ENCODE peak calls at places on chromosomes 11 and 22, in four cellular contexts. One of them, this sample, is unnamed.

GRCh38 chr11:21654091-21654490 is 538.8 kb upstream of the ANO5 start:
- DNase-seq in fibroblast of mammary gland: no peak
- DNase-seq in cardiac fibroblast: no peak
- DNase-seq in GM13977: no peak
- DNase-seq in this sample: no peak

GRCh38 chr11:86753376-86753775 is 47.0 kb upstream of the PRSS23 start:
- DNase-seq in fibroblast of mammary gland: no peak
- DNase-seq in GM13977: no peak
- DNase-seq in cardiac fibroblast: no peak
- DNase-seq in this sample: no peak

GRCh38 chr11:35593143-35593542 is 25.1 kb upstream of the FJX1 start:
- DNase-seq in GM13977: no peak
- DNase-seq in cardiac fibroblast: peak
- DNase-seq in fibroblast of mammary gland: peak
- DNase-seq in this sample: peak

GRCh38 chr11:132032555-132032954 is 662.1 kb downstream of the NTM start:
- DNase-seq in cardiac fibroblast: peak
- DNase-seq in GM13977: no peak
- DNase-seq in fibroblast of mammary gland: peak
- DNase-seq in this sample: no peak

GRCh38 chr11:75334976-75335375 is 16.5 kb downstream of the ARRB1 start:
- DNase-seq in GM13977: no peak
- DNase-seq in fibroblast of mammary gland: no peak
- DNase-seq in cardiac fibroblast: no peak
- DNase-seq in this sample: no peak

GRCh38 chr22:16970446-16970845 is 37.6 kb downstream of the GAB4 start:
- DNase-seq in fibroblast of mammary gland: no peak
- DNase-seq in cardiac fibroblast: no peak
- DNase-seq in GM13977: no peak
- DNase-seq in this sample: no peak

GRCh38 chr11:61392991-61393595 is 706 bp downstream of the TMEM216 start:
- DNase-seq in GM13977: peak
- DNase-seq in cardiac fibroblast: no peak
- DNase-seq in fibroblast of mammary gland: peak
- DNase-seq in this sample: no peak

GRCh38 chr11:46345131-46345597 is 2.1 kb upstream of the DGKZ start:
- DNase-seq in fibroblast of mammary gland: no peak
- DNase-seq in cardiac fibroblast: no peak
- DNase-seq in GM13977: peak
- DNase-seq in this sample: peak

GRCh38 chr11:20030472-20030871 is 129.8 kb downstream of the DBX1 start:
- DNase-seq in GM13977: no peak
- DNase-seq in cardiac fibroblast: no peak
- DNase-seq in fibroblast of mammary gland: no peak
- DNase-seq in this sample: no peak

GRCh38 chr22:42079319-42080251 is at the start of gene SMDT1:
- DNase-seq in fibroblast of mammary gland: peak
- DNase-seq in cardiac fibroblast: peak
- DNase-seq in GM13977: peak
- DNase-seq in this sample: peak

GRCh38 chr11:86237267-86237804 is 7.2 kb upstream of the EED start:
- DNase-seq in fibroblast of mammary gland: no peak
- DNase-seq in cardiac fibroblast: no peak
- DNase-seq in GM13977: no peak
- DNase-seq in this sample: no peak

DNA sequence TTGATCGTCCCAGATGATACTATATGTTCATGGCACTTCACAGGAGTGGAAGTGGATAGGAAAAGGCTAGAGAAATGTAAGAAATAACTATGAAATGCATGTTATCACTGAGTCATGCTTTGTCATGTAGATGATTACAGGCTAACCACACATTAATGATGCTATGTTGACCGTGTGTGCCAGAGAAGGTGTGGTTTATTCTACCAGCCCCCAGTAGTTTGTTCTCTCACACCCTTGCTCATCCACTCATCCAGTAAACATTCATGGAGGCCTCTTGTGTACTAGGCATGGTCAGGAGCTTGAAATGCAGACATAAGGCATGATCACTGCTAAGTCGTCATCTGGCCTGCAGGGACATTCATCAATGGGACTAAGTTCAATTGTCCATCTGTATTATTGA is 153.0 kb upstream of the PITPNB start:
- DNase-seq in cardiac fibroblast: peak
- DNase-seq in GM13977: no peak
- DNase-seq in fibroblast of mammary gland: peak
- DNase-seq in this sample: no peak
- TF ChIP-seq CTCF in cardiac fibroblast: no peak
- TF ChIP-seq CTCF in GM13977: no peak
- TF ChIP-seq CTCF in fibroblast of mammary gland: no peak
- TF ChIP-seq CTCF in this sample: no peak

DNA sequence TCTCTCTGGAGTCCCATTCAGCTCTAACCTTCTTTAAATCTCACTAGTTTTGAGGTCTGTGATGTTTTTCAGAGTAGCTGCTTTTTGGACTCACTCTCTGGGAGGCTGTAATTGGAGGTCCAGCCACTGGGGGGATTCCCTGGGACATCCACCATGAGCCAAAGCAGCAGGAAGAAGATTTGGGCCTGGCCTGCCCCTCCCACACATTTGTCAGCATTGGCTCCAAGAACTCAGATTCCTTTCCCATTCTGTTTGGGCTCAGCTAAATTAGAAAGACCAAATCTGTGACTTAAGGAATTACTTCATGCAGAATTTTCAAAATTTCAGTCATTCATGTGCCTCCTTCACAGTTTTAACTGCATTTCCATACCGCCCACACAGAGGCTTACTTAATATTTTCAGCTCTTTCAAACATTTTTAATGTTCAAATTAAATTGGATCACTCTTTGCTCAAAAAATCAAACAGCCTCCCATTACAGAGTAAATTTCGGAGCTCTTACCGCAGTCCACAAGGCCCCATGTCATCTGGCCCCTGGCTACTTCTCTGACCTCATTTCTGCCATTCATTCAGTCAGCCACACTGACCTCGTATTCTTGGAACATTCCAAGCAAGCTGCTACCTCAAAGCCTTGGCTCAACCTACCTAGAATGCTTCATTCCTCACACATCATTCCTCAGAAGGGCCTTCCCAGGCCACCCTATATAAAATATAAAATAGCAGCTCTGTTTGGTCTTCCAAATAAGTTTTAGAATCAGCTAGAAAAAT is 54.5 kb upstream of the RRAS2 start:
- DNase-seq in GM13977: no peak
- DNase-seq in fibroblast of mammary gland: peak
- DNase-seq in cardiac fibroblast: peak
- DNase-seq in this sample: peak
- TF ChIP-seq CTCF in GM13977: no peak
- TF ChIP-seq CTCF in fibroblast of mammary gland: peak
- TF ChIP-seq CTCF in cardiac fibroblast: peak
- TF ChIP-seq CTCF in this sample: no peak

DNA sequence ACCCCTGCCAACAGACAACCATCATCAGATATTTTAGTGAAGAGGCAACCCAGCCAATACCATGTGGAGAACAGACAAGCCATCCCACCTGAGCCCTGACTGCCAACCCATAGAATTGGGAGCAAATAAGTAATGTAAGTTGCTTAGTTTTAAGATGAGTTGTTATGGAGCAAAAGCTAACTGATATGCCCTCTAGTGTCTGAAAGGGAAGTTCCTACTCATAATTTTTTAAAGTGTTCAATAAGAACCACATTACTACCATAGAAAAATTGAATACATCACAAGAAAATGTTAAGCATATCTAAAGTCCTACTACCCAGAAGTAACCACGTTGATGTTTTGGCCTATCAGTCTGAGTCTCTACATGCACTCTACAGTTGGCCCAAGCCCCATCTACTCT is 50.8 kb upstream of the SLC36A4 start:
- DNase-seq in cardiac fibroblast: peak
- DNase-seq in fibroblast of mammary gland: peak
- DNase-seq in GM13977: no peak
- DNase-seq in this sample: no peak
- TF ChIP-seq CTCF in cardiac fibroblast: peak
- TF ChIP-seq CTCF in fibroblast of mammary gland: peak
- TF ChIP-seq CTCF in GM13977: peak
- TF ChIP-seq CTCF in this sample: peak

DNA sequence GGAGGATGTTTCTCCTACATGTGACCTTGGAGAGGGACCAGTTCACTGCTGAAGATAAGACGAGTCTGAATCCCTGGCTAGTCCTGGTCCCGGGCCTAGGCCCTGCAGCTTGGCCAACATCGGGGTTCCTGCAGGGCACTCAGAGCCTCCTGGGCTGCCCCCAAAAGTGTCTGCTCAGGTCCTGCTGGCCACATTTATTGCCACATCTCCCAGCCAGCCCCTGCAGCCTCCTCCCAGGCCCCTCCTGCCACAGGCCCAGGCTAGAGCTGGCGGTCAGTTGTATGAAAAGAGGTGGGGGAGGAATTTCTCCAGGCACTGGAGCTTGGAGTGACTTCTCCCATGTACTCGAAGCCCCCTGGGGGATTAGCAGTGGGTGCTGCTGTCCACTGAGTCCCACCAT is 56.5 kb upstream of the PPARA start:
- DNase-seq in GM13977: no peak
- DNase-seq in cardiac fibroblast: no peak
- DNase-seq in fibroblast of mammary gland: no peak
- DNase-seq in this sample: no peak
- TF ChIP-seq CTCF in GM13977: no peak
- TF ChIP-seq CTCF in cardiac fibroblast: no peak
- TF ChIP-seq CTCF in fibroblast of mammary gland: no peak
- TF ChIP-seq CTCF in this sample: no peak

GRCh38 chr22:36628561-36629060 is 74.9 kb downstream of the CACNG2 start:
- DNase-seq in fibroblast of mammary gland: no peak
- DNase-seq in GM13977: no peak
- DNase-seq in cardiac fibroblast: no peak
- DNase-seq in this sample: no peak
- TF ChIP-seq CTCF in fibroblast of mammary gland: no peak
- TF ChIP-seq CTCF in GM13977: no peak
- TF ChIP-seq CTCF in cardiac fibroblast: no peak
- TF ChIP-seq CTCF in this sample: no peak

GRCh38 chr22:30612789-30613188 is 5.8 kb downstream of the TCN2 start:
- DNase-seq in fibroblast of mammary gland: no peak
- DNase-seq in GM13977: no peak
- DNase-seq in cardiac fibroblast: no peak
- DNase-seq in this sample: no peak
- TF ChIP-seq CTCF in fibroblast of mammary gland: no peak
- TF ChIP-seq CTCF in GM13977: no peak
- TF ChIP-seq CTCF in cardiac fibroblast: no peak
- TF ChIP-seq CTCF in this sample: no peak

GRCh38 chr22:50303848-50304527 is 3.5 kb downstream of the PLXNB2 start:
- DNase-seq in GM13977: no peak
- DNase-seq in fibroblast of mammary gland: peak
- DNase-seq in cardiac fibroblast: no peak
- DNase-seq in this sample: peak
- TF ChIP-seq CTCF in GM13977: peak
- TF ChIP-seq CTCF in fibroblast of mammary gland: no peak
- TF ChIP-seq CTCF in cardiac fibroblast: peak
- TF ChIP-seq CTCF in this sample: no peak

DNA sequence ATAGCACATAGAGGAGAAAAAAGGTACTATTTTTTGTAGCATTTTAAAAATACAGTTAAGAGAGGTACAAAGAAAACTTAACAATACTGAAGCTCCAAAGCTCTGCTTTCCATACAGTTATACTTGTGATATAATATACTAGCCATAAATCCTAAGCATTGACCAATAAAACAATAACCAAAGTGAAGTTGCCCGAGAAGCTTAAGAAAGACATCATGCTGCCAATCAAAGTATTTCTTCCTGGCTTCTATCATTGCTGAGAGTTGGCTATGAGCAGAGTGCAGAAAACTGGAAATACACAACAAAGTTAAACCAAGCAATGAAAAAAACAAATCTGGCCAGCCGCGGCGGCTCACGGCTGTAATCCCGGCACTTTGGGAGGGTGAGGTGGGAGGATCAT is 84.2 kb downstream of the RBFOX2 start:
- DNase-seq in GM13977: no peak
- DNase-seq in cardiac fibroblast: no peak
- DNase-seq in fibroblast of mammary gland: no peak
- DNase-seq in this sample: no peak
- TF ChIP-seq CTCF in GM13977: no peak
- TF ChIP-seq CTCF in cardiac fibroblast: no peak
- TF ChIP-seq CTCF in fibroblast of mammary gland: no peak
- TF ChIP-seq CTCF in this sample: no peak

This sample was measured in MCF 10A.